ENCODE peak calls at places on chromosome 20, in ten cellular contexts. T is prostate gland, L is LNCaP clone FGC, H is breast epithelium, G is NB4, P is transverse colon, I is SK-N-SH, S is cardiac fibroblast, V is K562, A is left ventricle myocardium inferior. D is an unnamed sample.

GRCh38 chr20:1377984-1378742 is 14.7 kb downstream of the FKBP1A start:
- DNase-seq in A (no peak), S (peak), H (no peak), G (no peak), P (no peak), T (no peak), I (no peak), L (no peak), V (peak), D (no peak)

GRCh38 chr20:15091417-15092017 is 754.1 kb upstream of the FLRT3 start:
- DNase-seq in H (no peak), P (no peak), V (no peak), T (no peak), G (no peak), L (no peak), S (no peak), I (no peak), A (no peak), D (no peak)

GRCh38 chr20:53382263-53382844 is 211.3 kb downstream of the ZNF217 start:
- DNase-seq in S (no peak), A (peak), P (no peak), I (peak), G (no peak), L (no peak), T (no peak), V (no peak), H (no peak), D (no peak)

GRCh38 chr20:2341336-2341735 is 39.4 kb upstream of the TGM6 start:
- DNase-seq in L (no peak), S (no peak), P (no peak), A (no peak), V (no peak), H (no peak), T (no peak), G (no peak), I (no peak), D (no peak)

GRCh38 chr20:7712661-7713060 is 227.6 kb downstream of the HAO1 start:
- DNase-seq in T (no peak), H (no peak), A (no peak), I (no peak), G (no peak), V (no peak), L (no peak), P (no peak), S (no peak), D (no peak)

GRCh38 chr20:51533291-51534172 is 9.0 kb downstream of the NFATC2 start:
- DNase-seq in I (no peak), T (no peak), V (no peak), P (no peak), A (no peak), H (no peak), S (peak), G (no peak), L (no peak), D (no peak)

GRCh38 chr20:34705383-34706021 is 1.4 kb downstream of the TP53INP2 start:
- DNase-seq in S (peak), H (no peak), T (peak), G (peak), L (no peak), P (peak), I (no peak), A (peak), V (peak), D (peak)

GRCh38 chr20:47680804-47681529 is 104.3 kb downstream of the SULF2 start:
- DNase-seq in G (no peak), V (no peak), T (no peak), P (no peak), I (no peak), S (no peak), A (no peak), L (no peak), H (no peak), D (no peak)

GRCh38 chr20:49685809-49686208 is 27.9 kb downstream of the B4GALT5 start:
- DNase-seq in A (no peak), T (no peak), S (peak), V (peak), I (no peak), L (no peak), H (no peak), P (no peak), G (peak), D (no peak)

GRCh38 chr20:50804453-50805348 is 9.8 kb downstream of the BCAS4 start:
- DNase-seq in S (no peak), P (no peak), T (no peak), H (no peak), I (no peak), A (no peak), V (no peak), L (no peak), G (no peak), D (no peak)

GRCh38 chr20:52937701-52938100 is 34.5 kb upstream of the TSHZ2 start:
- DNase-seq in V (peak), S (no peak), A (no peak), P (no peak), I (no peak), H (no peak), G (peak), T (no peak), L (no peak), D (peak)

GRCh38 chr20:63343460-63344150 is 17.5 kb downstream of the CHRNA4 start:
- DNase-seq in V (no peak), H (no peak), A (no peak), I (no peak), G (no peak), P (no peak), S (no peak), L (no peak), T (no peak), D (no peak)
- H3K4me3 ChIP-seq in V (no peak), H (no peak), A (no peak), I (no peak), G (no peak), P (no peak), S (no peak), L (no peak), T (no peak), D (no peak)

DNA sequence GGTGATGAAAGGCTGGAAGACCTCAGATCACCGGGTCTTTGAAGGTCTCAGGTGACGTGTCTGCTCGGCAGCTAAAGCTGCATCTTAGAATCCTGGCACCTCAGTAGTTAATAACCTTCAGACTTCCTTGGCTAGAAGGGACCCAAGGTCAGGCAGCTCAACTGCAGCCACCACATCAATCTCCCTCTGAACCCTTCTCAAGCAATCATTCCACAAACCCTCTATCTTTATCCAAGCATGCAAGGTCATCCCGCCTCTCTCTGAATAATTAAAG is 16.7 kb upstream of the TLDC2 start:
- DNase-seq in L (no peak), I (no peak), A (no peak), S (no peak), V (no peak), T (no peak), G (no peak), P (no peak), H (no peak), D (peak)
- TF ChIP-seq CTCF in L (no peak), I (no peak), A (no peak), S (no peak), V (no peak), T (no peak), G (no peak), P (no peak), H (no peak), D (no peak)

GRCh38 chr20:58877374-58878360 is 25.2 kb downstream of the GNAS start:
- DNase-seq in T (no peak), H (no peak), P (no peak), V (no peak), L (no peak), I (peak), G (no peak), A (no peak), S (no peak), D (peak)
- H3K4me3 ChIP-seq in T (no peak), H (no peak), P (no peak), V (no peak), L (no peak), I (no peak), G (no peak), A (no peak), S (no peak), D (no peak)

GRCh38 chr20:12833861-12834260 is 174.9 kb upstream of the SPTLC3 start:
- DNase-seq in I (no peak), P (no peak), G (no peak), H (no peak), S (no peak), T (no peak), A (no peak), L (no peak), V (no peak), D (no peak)

GRCh38 chr20:12835999-12836398 is 172.8 kb upstream of the SPTLC3 start:
- DNase-seq in H (no peak), P (no peak), I (no peak), S (no peak), V (no peak), L (no peak), T (no peak), G (no peak), A (no peak), D (no peak)

GRCh38 chr20:12837646-12838045 is 171.1 kb upstream of the SPTLC3 start:
- DNase-seq in S (no peak), H (no peak), G (no peak), A (no peak), T (no peak), P (no peak), V (no peak), L (no peak), I (no peak), D (no peak)

DNA sequence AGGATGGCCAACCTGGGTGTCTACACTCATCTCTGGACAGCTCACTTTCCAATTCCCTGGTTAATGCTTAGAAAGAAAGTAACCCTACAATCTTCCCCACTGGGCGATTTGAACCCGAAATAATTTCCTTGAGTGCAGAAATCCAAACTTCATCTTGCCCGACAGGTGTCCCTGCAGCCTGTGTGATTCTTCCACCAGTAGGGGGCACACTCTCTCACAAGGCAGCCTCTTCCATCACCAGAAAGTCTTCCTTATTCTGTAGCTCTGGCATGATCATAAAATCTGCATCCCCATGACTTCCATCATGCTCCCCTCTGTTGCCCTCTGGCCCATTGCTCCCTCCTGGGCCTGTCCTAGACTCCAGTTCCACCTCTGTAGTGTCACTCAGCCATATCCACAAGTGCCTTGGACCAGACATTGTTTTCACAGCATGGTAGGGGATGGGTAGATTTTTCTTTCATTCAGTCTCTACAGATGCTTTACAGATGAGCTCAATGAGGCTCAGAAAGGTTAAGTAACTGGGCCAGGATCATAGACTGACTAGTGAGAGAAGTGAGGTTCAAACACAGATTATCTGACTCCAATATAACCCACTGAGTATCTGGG is 170.4 kb upstream of the SPTLC3 start:
- DNase-seq in A (no peak), I (no peak), H (no peak), T (no peak), S (no peak), L (peak), V (no peak), G (peak), P (no peak), D (no peak)
- TF ChIP-seq CTCF in A (peak), I (no peak), H (no peak), T (no peak), S (peak), L (peak), V (peak), G (peak), P (no peak), D (peak)

GRCh38 chr20:59606566-59606965 is 2.2 kb downstream of the PHACTR3 start:
- DNase-seq in T (no peak), S (no peak), P (no peak), I (no peak), A (no peak), L (no peak), V (no peak), H (no peak), G (no peak), D (no peak)
- H3K4me3 ChIP-seq in T (no peak), S (no peak), P (no peak), I (no peak), A (no peak), L (no peak), V (no peak), H (no peak), G (no peak), D (no peak)

DNA sequence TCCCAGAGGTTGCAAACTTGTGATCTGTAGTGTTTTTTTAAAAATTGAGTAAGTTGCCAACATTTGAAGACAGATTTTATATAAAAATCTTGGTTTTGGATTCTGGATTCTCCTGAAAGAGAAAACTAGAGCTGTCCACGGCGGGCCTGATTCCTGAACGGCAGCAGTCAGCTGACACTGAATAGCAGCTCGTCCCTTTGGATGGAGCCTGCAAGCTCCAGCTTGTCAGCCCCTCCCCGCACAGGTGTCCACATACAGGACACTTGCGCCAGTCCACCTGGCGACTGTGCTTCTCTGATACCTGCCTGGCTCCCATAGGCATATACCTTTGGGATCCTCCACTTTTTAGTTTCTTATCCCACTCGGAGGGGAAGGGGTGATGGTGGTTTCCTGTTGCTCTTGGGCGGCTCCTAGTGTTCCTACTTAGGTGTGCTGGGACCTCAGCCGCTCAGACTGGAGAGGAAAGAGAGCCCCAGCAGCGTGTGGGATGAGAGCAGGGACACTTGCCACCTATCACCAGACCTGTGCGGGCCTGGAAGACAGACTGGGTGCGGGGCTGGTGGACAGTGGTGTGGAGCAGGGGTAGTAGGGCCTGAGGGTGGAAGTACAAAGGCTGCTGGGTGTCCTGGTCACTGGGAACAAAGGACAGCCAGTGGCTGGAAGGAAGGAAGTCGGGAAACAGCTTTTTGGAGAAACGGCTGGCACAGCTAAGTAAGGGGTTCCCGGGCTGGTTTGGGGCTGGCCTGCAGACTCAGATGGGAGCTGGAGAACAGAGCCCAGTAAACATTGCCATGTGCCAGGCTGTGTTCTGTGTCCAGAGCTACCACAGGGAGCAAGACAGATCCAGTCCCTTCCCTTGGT is 18.3 kb downstream of the GHRH start:
- DNase-seq in A (no peak), H (no peak), I (no peak), L (no peak), P (no peak), V (no peak), T (no peak), S (no peak), G (no peak), D (peak)
- TF ChIP-seq CTCF in A (no peak), H (no peak), I (no peak), L (no peak), P (no peak), V (peak), T (no peak), S (peak), G (no peak), D (peak)

GRCh38 chr20:57716893-57717292 is 7.1 kb upstream of the PMEPA1 start:
- DNase-seq in L (no peak), P (no peak), T (no peak), A (peak), H (no peak), V (no peak), S (no peak), I (no peak), G (no peak), D (no peak)

GRCh38 chr20:57716202-57716601 is 6.4 kb upstream of the PMEPA1 start:
- DNase-seq in V (no peak), G (no peak), A (no peak), T (no peak), S (peak), H (no peak), L (no peak), I (no peak), P (no peak), D (no peak)

GRCh38 chr20:57717797-57718196 is 8.0 kb upstream of the PMEPA1 start:
- DNase-seq in G (no peak), T (peak), P (no peak), V (no peak), S (peak), L (no peak), H (no peak), A (no peak), I (no peak), D (no peak)

GRCh38 chr20:57719951-57720350 is 10.1 kb upstream of the PMEPA1 start:
- DNase-seq in V (no peak), L (no peak), I (no peak), A (no peak), S (no peak), H (no peak), P (no peak), G (no peak), T (no peak), D (no peak)

DNA sequence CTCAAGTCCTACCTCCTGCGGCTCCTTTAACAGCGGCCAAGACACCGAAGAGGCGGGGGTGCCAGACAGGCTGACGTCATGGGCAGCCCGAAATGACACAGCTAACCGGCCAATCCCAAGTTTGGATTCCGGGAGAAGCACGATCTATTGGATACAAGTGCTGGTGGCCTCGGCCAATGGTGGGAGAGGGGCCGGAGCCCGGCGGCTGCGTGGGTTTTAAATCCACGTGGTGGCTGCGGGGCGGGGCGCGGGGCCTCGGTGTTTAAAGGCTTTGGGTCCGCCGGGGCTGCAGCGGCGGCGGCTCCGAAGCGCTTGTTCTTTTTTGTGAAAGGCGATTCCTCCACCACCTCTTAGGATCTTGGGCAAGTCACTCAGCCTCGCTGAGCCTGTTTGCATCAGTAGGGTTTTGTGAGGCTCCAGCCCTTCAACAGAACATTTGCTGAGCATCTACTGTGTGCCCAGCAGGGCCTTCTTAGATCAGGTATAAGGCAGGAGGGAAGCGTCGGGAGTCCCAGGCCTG is 8.7 kb upstream of the PMEPA1 start:
- DNase-seq in P (peak), A (peak), I (peak), V (peak), S (peak), T (peak), G (peak), H (peak), L (peak), D (peak)
- H3K4me3 ChIP-seq in P (peak), A (peak), I (peak), V (no peak), S (peak), T (peak), G (no peak), H (peak), L (peak), D (peak)

DNA sequence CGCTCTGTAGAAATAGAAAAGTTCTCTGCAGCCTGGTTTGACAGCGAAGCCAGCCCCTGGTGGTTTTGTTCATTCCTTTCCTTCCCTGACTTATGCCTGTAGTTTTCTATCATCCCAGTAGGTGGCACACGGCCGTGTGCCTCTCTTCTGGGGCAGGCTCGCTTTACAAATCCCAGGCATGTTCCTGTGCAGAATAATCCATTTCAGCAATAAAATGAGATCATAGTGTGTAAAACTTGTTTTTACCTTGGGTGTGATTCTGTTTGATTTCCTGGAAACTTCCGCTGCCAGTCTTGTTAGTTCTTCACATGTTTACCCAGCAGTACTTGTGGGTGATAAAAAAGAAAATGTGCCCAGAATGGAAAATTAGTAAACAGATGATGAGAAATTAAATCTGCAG is 7.4 kb upstream of the INSM1 start:
- DNase-seq in G (peak), S (peak), H (no peak), L (peak), V (peak), T (peak), I (peak), A (no peak), P (peak), D (peak)
- TF ChIP-seq CTCF in G (peak), S (peak), H (peak), L (peak), V (peak), T (peak), I (peak), A (peak), P (peak), D (peak)

D was measured in WERI-Rb-1.